ENCODE peak calls at places on chromosomes 5 and 9, in five cellular contexts. One of them, this sample, is unnamed.

GRCh38 chr9:117462926-117463325 is 48.1 kb upstream of the ASTN2 start:
- DNase-seq in H9: no peak
- DNase-seq in H1: no peak
- DNase-seq in IMR-90: no peak
- DNase-seq in mesenchymal stem cell: no peak
- DNase-seq in this sample: no peak

GRCh38 chr5:127206320-127207113 is 84.1 kb upstream of the MEGF10 start:
- DNase-seq in mesenchymal stem cell: peak; percentile 85
- DNase-seq in IMR-90: peak; percentile 77
- DNase-seq in H9: no peak
- DNase-seq in H1: no peak
- DNase-seq in this sample: no peak

GRCh38 chr5:149126898-149127297 is 14.4 kb upstream of the ABLIM3 start:
- DNase-seq in H9: no peak
- DNase-seq in H1: no peak
- DNase-seq in mesenchymal stem cell: peak; percentile 58
- DNase-seq in IMR-90: no peak
- DNase-seq in this sample: no peak

GRCh38 chr5:127409236-127409921 is 108.1 kb upstream of the PRRC1 start:
- DNase-seq in H9: no peak
- DNase-seq in mesenchymal stem cell: no peak
- DNase-seq in IMR-90: no peak
- DNase-seq in H1: no peak
- DNase-seq in this sample: no peak

GRCh38 chr5:81154725-81155124 is 78.4 kb upstream of the CKMT2 start:
- DNase-seq in H9: no peak
- DNase-seq in IMR-90: no peak
- DNase-seq in H1: no peak
- DNase-seq in mesenchymal stem cell: no peak
- DNase-seq in this sample: no peak

GRCh38 chr9:111798786-111799185 is 4.0 kb upstream of the SHOC1 start:
- DNase-seq in H1: no peak
- DNase-seq in mesenchymal stem cell: peak; percentile 77
- DNase-seq in H9: no peak
- DNase-seq in IMR-90: peak; percentile 85
- DNase-seq in this sample: no peak

GRCh38 chr5:81856948-81857928 is 106.3 kb upstream of the SSBP2 start:
- DNase-seq in mesenchymal stem cell: no peak
- DNase-seq in IMR-90: no peak
- DNase-seq in H9: peak; percentile 58
- DNase-seq in H1: peak; percentile 55
- DNase-seq in this sample: no peak

GRCh38 chr9:20513126-20513913 is 109.0 kb downstream of the MLLT3 start:
- DNase-seq in mesenchymal stem cell: peak; percentile 9
- DNase-seq in H9: no peak
- DNase-seq in H1: no peak
- DNase-seq in IMR-90: peak; percentile 10
- DNase-seq in this sample: no peak

GRCh38 chr5:69271376-69271775 is 36.7 kb downstream of the CDK7 start:
- DNase-seq in H9: no peak
- DNase-seq in IMR-90: peak; percentile 60
- DNase-seq in H1: no peak
- DNase-seq in mesenchymal stem cell: peak; percentile 62
- DNase-seq in this sample: no peak

GRCh38 chr9:120982851-120983250 is 56.3 kb upstream of the TRAF1 start:
- DNase-seq in IMR-90: peak; percentile 78
- DNase-seq in H9: no peak
- DNase-seq in H1: no peak
- DNase-seq in mesenchymal stem cell: peak; percentile 33
- DNase-seq in this sample: no peak

GRCh38 chr9:137305788-137306545 is 3.9 kb upstream of the NRARP start:
- DNase-seq in IMR-90: no peak
- DNase-seq in H1: no peak
- DNase-seq in H9: peak; percentile 38
- DNase-seq in mesenchymal stem cell: no peak
- DNase-seq in this sample: no peak

GRCh38 chr5:98072921-98073320 is 700.5 kb upstream of the RGMB start:
- DNase-seq in H1: no peak
- DNase-seq in H9: no peak
- DNase-seq in mesenchymal stem cell: no peak
- DNase-seq in IMR-90: no peak
- DNase-seq in this sample: no peak

GRCh38 chr9:133199648-133200321 is 9.3 kb downstream of the OBP2B start:
- DNase-seq in mesenchymal stem cell: no peak
- DNase-seq in IMR-90: no peak
- DNase-seq in H9: peak; percentile 69
- DNase-seq in H1: peak; percentile 59
- DNase-seq in this sample: no peak

GRCh38 chr9:27227192-27227591 is 69.8 kb downstream of the EQTN start:
- DNase-seq in IMR-90: peak; percentile 90
- DNase-seq in mesenchymal stem cell: peak; percentile 95
- DNase-seq in H1: no peak
- DNase-seq in H9: no peak
- DNase-seq in this sample: no peak

GRCh38 chr5:175131432-175131831 is 312.6 kb downstream of the DRD1 start:
- DNase-seq in H1: peak; percentile 54
- DNase-seq in H9: peak; percentile 56
- DNase-seq in mesenchymal stem cell: no peak
- DNase-seq in IMR-90: no peak
- DNase-seq in this sample: no peak

GRCh38 chr5:34715711-34716110 is 59.6 kb downstream of the RAI14 start:
- DNase-seq in H1: no peak
- DNase-seq in IMR-90: peak; percentile 33
- DNase-seq in H9: no peak
- DNase-seq in mesenchymal stem cell: peak; percentile 45
- DNase-seq in this sample: no peak

GRCh38 chr9:6051511-6051950 is 36.1 kb upstream of the RANBP6 start:
- DNase-seq in H9: no peak
- DNase-seq in IMR-90: no peak
- DNase-seq in H1: no peak
- DNase-seq in mesenchymal stem cell: no peak
- DNase-seq in this sample: no peak

GRCh38 chr5:178619390-178619789 is 7.5 kb downstream of the CLK4 start:
- DNase-seq in H9: no peak
- DNase-seq in mesenchymal stem cell: no peak
- DNase-seq in H1: no peak
- DNase-seq in IMR-90: no peak
- DNase-seq in this sample: no peak

GRCh38 chr5:1096792-1097191 is 15.1 kb downstream of the SLC12A7 start:
- DNase-seq in IMR-90: no peak
- DNase-seq in H1: no peak
- DNase-seq in mesenchymal stem cell: no peak
- DNase-seq in H9: no peak
- DNase-seq in this sample: no peak

GRCh38 chr5:77087484-77088291 is 603 bp upstream of the ZBED3 start:
- DNase-seq in IMR-90: peak; percentile 5
- DNase-seq in H1: peak; percentile 48
- DNase-seq in H9: peak; percentile 36
- DNase-seq in mesenchymal stem cell: no peak
- DNase-seq in this sample: peak; percentile 6

GRCh38 chr5:142644640-142645361 is 41.1 kb downstream of the FGF1 start:
- DNase-seq in IMR-90: peak; percentile 99
- DNase-seq in H1: no peak
- DNase-seq in mesenchymal stem cell: peak; percentile 96
- DNase-seq in H9: no peak
- DNase-seq in this sample: no peak

GRCh38 chr9:131398204-131398603 is 4.3 kb downstream of the PRRC2B start:
- DNase-seq in H1: no peak
- DNase-seq in IMR-90: no peak
- DNase-seq in H9: no peak
- DNase-seq in mesenchymal stem cell: no peak
- DNase-seq in this sample: no peak

GRCh38 chr9:131395745-131396479 is 2.0 kb downstream of the PRRC2B start:
- DNase-seq in mesenchymal stem cell: no peak
- DNase-seq in H1: no peak
- DNase-seq in H9: no peak
- DNase-seq in IMR-90: no peak
- DNase-seq in this sample: no peak

GRCh38 chr9:131395027-131395744 is 1.3 kb downstream of the PRRC2B start:
- DNase-seq in IMR-90: no peak
- DNase-seq in H9: peak; percentile 68
- DNase-seq in H1: peak; percentile 71
- DNase-seq in mesenchymal stem cell: peak; percentile 65
- DNase-seq in this sample: no peak

GRCh38 chr9:131396626-131397025 is 2.7 kb downstream of the PRRC2B start:
- DNase-seq in H1: no peak
- DNase-seq in H9: no peak
- DNase-seq in mesenchymal stem cell: no peak
- DNase-seq in IMR-90: no peak
- DNase-seq in this sample: no peak

GRCh38 chr9:131397100-131397790 is 3.4 kb downstream of the PRRC2B start:
- DNase-seq in IMR-90: peak; percentile 48
- DNase-seq in mesenchymal stem cell: peak; percentile 48
- DNase-seq in H1: peak; percentile 61
- DNase-seq in H9: peak; percentile 60
- DNase-seq in this sample: no peak
- H3K14ac ChIP-seq in IMR-90: peak overlapping the region; percentile 17
- H3K14ac ChIP-seq in mesenchymal stem cell: no peak overlapping the region
- H3K14ac ChIP-seq in H1: no peak overlapping the region
- H3K14ac ChIP-seq in H9: no peak overlapping the region
- H3K14ac ChIP-seq in this sample: no peak overlapping the region

GRCh38 chr5:150779397-150780179 is 1.0 kb downstream of the SMIM3 start:
- DNase-seq in H1: no peak
- DNase-seq in H9: peak; percentile 93
- DNase-seq in IMR-90: peak; percentile 66
- DNase-seq in mesenchymal stem cell: peak; percentile 41
- DNase-seq in this sample: no peak
- H3K4ac ChIP-seq in H1: no peak overlapping the region
- H3K4ac ChIP-seq in H9: peak overlapping the region; percentile 68
- H3K4ac ChIP-seq in IMR-90: peak overlapping the region; percentile 92
- H3K4ac ChIP-seq in mesenchymal stem cell: peak overlapping the region; percentile 83
- H3K4ac ChIP-seq in this sample: no peak overlapping the region

GRCh38 chr5:135551593-135552447 is 16.1 kb upstream of the NEUROG1 start:
- DNase-seq in mesenchymal stem cell: peak; percentile 71
- DNase-seq in H9: peak; percentile 71
- DNase-seq in H1: peak; percentile 82
- DNase-seq in IMR-90: peak; percentile 75
- DNase-seq in this sample: no peak

GRCh38 chr5:135546912-135547311 is 11.1 kb upstream of the NEUROG1 start:
- DNase-seq in H1: no peak
- DNase-seq in mesenchymal stem cell: no peak
- DNase-seq in IMR-90: no peak
- DNase-seq in H9: no peak
- DNase-seq in this sample: no peak

GRCh38 chr5:135547590-135548254 is 12.0 kb upstream of the NEUROG1 start:
- DNase-seq in IMR-90: no peak
- DNase-seq in mesenchymal stem cell: no peak
- DNase-seq in H1: no peak
- DNase-seq in H9: no peak
- DNase-seq in this sample: no peak

GRCh38 chr5:135546014-135546413 is 10.2 kb upstream of the NEUROG1 start:
- DNase-seq in H1: no peak
- DNase-seq in mesenchymal stem cell: no peak
- DNase-seq in IMR-90: no peak
- DNase-seq in H9: no peak
- DNase-seq in this sample: peak; percentile 45

DNA sequence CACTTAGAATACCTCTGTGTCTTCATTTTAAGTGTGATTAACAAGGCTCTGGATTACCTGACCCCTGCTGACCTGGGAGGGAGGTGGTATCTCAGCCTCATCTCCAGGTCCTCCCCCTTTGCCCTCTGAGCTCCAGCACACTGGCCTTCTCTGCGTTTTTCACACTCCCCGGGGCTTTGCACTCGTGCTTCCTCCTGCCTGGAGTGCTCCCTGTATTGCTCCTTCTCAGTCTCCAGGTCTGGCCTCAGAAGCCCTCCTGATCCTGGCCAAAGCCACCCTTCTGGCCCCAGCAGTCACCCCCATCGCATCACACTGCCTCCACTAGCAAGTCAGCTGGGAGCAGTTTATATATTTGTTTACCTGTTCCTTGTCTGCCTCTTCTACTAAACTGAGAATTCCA is 13.6 kb upstream of the NEUROG1 start:
- DNase-seq in mesenchymal stem cell: no peak
- DNase-seq in H1: no peak
- DNase-seq in H9: no peak
- DNase-seq in IMR-90: no peak
- DNase-seq in this sample: no peak
- H3K27me3 ChIP-seq in mesenchymal stem cell: peaks cover 72% of the 10 kb centered on the region
- H3K27me3 ChIP-seq in H1: peaks cover 72% of the 10 kb centered on the region
- H3K27me3 ChIP-seq in H9: peaks cover 69% of the 10 kb centered on the region
- H3K27me3 ChIP-seq in IMR-90: peaks cover 70% of the 10 kb centered on the region
- H3K27me3 ChIP-seq in this sample: peaks cover 72% of the 10 kb centered on the region

GRCh38 chr9:109107402-109108240 is 12.1 kb downstream of the TMEM245 start:
- DNase-seq in H9: no peak
- DNase-seq in mesenchymal stem cell: peak; percentile 79
- DNase-seq in H1: no peak
- DNase-seq in IMR-90: peak; percentile 81
- DNase-seq in this sample: no peak
- H3K14ac ChIP-seq in H9: no peak overlapping the region
- H3K14ac ChIP-seq in mesenchymal stem cell: no peak overlapping the region
- H3K14ac ChIP-seq in H1: no peak overlapping the region
- H3K14ac ChIP-seq in IMR-90: no peak overlapping the region
- H3K14ac ChIP-seq in this sample: no peak overlapping the region